ENCODE peak calls at places on chromosomes 3 and 15, in four cellular contexts. N is A549, S is HepG2, A is GM12878. Q is an unnamed sample.

GRCh38 chr3:48155122-48155521 is 33.1 kb downstream of the CDC25A start:
- DNase-seq in N (peak; percentile 39), S (no peak), A (no peak), Q (no peak)

GRCh38 chr15:40441012-40441735 is 421 bp downstream of the BAHD1 start:
- DNase-seq in N (peak; percentile 48), S (no peak), A (no peak), Q (no peak)

GRCh38 chr3:181278468-181279238 is 289.1 kb upstream of the DNAJC19 start:
- DNase-seq in N (no peak), S (no peak), A (no peak), Q (peak; percentile 31)

GRCh38 chr15:66231421-66232266 is 21.9 kb downstream of the MEGF11 start:
- DNase-seq in N (no peak), S (no peak), A (no peak), Q (peak; percentile 42)

GRCh38 chr3:187062526-187063177 is 76.6 kb downstream of the RPL39L start:
- DNase-seq in N (no peak), S (peak; percentile 81), A (no peak), Q (no peak)

GRCh38 chr15:83710452-83710851 is 56.5 kb downstream of the ADAMTSL3 start:
- DNase-seq in N (no peak), S (no peak), A (no peak), Q (no peak)

GRCh38 chr3:123024056-123024455 is 3.5 kb downstream of the SEMA5B start:
- DNase-seq in N (no peak), S (no peak), A (no peak), Q (no peak)

GRCh38 chr3:25165306-25165705 is 262.8 kb upstream of the RARB start:
- DNase-seq in N (no peak), S (no peak), A (no peak), Q (no peak)

GRCh38 chr3:68057637-68058320 is 403.4 kb upstream of the SUCLG2 start:
- DNase-seq in N (no peak), S (no peak), A (no peak), Q (no peak)

GRCh38 chr3:157916672-157917071 is 189.5 kb downstream of the SHOX2 start:
- DNase-seq in N (no peak), S (no peak), A (no peak), Q (no peak)

GRCh38 chr3:64988188-64988587 is 300.4 kb upstream of the ADAMTS9 start:
- DNase-seq in N (no peak), S (no peak), A (no peak), Q (no peak)

GRCh38 chr3:114650808-114651207 is 357.0 kb downstream of the TIGIT start:
- DNase-seq in N (no peak), S (peak; percentile 1), A (no peak), Q (no peak)

GRCh38 chr15:97248376-97248775 is 712.1 kb upstream of the ARRDC4 start:
- DNase-seq in N (no peak), S (no peak), A (no peak), Q (no peak)

GRCh38 chr15:33358303-33358702 is 47.5 kb downstream of the RYR3 start:
- DNase-seq in N (no peak), S (no peak), A (no peak), Q (no peak)

GRCh38 chr15:100686725-100687488 is 84.5 kb downstream of the ASB7 start:
- DNase-seq in N (no peak), S (no peak), A (no peak), Q (no peak)

GRCh38 chr15:66908503-66909095 is 156.8 kb upstream of the SMAD3 start:
- DNase-seq in N (no peak), S (no peak), A (no peak), Q (no peak)

GRCh38 chr15:32706704-32707103 is 11.1 kb upstream of the GREM1 start:
- DNase-seq in N (no peak), S (no peak), A (no peak), Q (no peak)

GRCh38 chr3:58038675-58039302 is 30.6 kb downstream of the FLNB start:
- DNase-seq in N (no peak), S (no peak), A (no peak), Q (no peak)

GRCh38 chr3:161419555-161420333 is 48.4 kb upstream of the SPTSSB start:
- DNase-seq in N (no peak), S (no peak), A (no peak), Q (no peak)

GRCh38 chr3:161420746-161421145 is 49.4 kb upstream of the SPTSSB start:
- DNase-seq in N (no peak), S (peak; percentile 94), A (no peak), Q (no peak)

GRCh38 chr3:161422171-161422693 is 50.9 kb upstream of the SPTSSB start:
- DNase-seq in N (no peak), S (no peak), A (no peak), Q (no peak)

GRCh38 chr3:161423911-161424522 is 52.7 kb upstream of the SPTSSB start:
- DNase-seq in N (peak; percentile 31), S (peak; percentile 41), A (no peak), Q (peak; percentile 48)
- TF ChIP-seq PBX3 in N (no peak), S (no peak), A (no peak), Q (no peak)

DNA sequence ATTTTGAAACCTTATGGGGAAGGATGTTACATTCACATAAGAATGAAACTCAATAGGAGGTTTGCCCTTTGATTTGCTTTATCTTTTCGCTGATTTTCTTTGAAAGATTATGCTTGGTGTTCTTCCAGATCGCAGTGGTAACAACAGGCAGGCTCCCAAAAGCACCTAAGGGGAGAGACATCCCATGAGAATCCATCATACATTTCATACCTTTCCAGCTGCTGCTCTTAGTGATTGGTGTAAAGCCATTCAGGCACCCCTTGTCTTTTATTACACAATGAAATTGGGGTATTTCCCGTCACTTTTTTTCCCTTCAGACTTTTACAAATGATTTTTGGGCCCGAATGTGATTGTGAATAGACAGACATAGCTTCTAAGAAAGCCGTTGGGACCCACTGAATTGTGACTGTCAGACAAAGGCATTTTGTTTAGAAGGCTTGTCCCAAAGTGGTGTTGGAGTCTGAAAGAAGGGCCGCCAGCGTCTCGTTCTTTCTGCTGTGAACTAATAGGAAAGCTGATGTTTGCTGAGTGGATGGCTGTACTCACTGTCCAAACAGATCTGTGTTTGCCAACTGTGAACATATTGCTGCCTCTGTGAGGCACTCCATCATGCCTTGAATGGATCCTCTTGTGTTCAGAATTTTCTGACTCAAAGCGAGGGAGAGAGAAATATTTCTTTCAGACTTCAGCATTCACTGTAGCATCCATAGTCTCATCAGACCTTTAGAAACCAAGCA is 164.3 kb downstream of the FNDC3B start:
- DNase-seq in N (peak; percentile 36), S (peak; percentile 98), A (no peak), Q (no peak)
- TF ChIP-seq MAX in N (peak; percentile 47), S (peak; percentile 67), A (no peak), Q (no peak)

DNA sequence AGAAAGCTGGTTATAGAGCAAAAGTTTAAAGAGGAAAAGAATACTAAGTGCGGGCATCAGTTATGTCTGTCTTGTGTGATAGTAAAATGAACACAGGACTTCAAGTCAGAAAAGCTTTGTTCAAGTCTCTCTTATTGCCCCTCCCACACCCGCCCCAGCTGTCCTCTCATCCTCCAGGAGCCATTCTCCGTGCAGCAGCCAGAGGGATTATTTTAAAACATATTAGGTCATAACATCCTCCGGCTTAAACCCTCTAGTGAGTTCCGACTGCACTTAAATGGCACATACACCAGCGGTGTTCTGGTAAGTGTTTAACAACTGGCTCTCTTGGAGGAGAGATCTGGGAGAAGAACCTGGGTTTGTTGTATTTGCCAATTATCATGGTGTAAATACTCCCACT is 104.8 kb upstream of the TNFAIP8L3 start:
- DNase-seq in N (no peak), S (no peak), A (no peak), Q (no peak)
- TF ChIP-seq PBX3 in N (no peak), S (no peak), A (no peak), Q (no peak)

GRCh38 chr3:71456155-71456554 is 127.4 kb downstream of the FOXP1 start:
- DNase-seq in N (no peak), S (no peak), A (no peak), Q (no peak)
- TF ChIP-seq MAX in N (no peak), S (no peak), A (no peak), Q (no peak)

Q was measured in SK-N-SH.